ENCODE peak calls at places on chromosomes 4 and X, in four cellular contexts. B is NCI-H1417; J is heart left ventricle; W is activated CD4-positive, alpha-beta T cell treated with anti-CD3 and anti-CD28 coated beads, Interleukin-2, amount 10 ng/mL, durations not matched to agents 7 days and 5 days. E is an unnamed sample.
A peak's percentile ranks its signal among the peaks of the same experiment; 100 is the strongest.

GRCh38 chr4:41285202-41285876 is 28.6 kb downstream of the UCHL1 start:
- DNase-seq in J (no peak), W (no peak), B (no peak), E (no peak)

GRCh38 chrX:46588263-46588662 is 14.7 kb downstream of the CHST7 start:
- DNase-seq in B (no peak), J (peak; percentile 70), W (peak; percentile 65), E (peak; percentile 42)

GRCh38 chr4:54556587-54556986 is 101.2 kb upstream of the KIT start:
- DNase-seq in W (no peak), B (no peak), J (no peak), E (no peak)

GRCh38 chr4:173522160-173522873 is 7.7 kb downstream of the HAND2 start:
- DNase-seq in J (peak; percentile 94), B (no peak), W (no peak), E (no peak)

GRCh38 chr4:78065514-78066192 is 8.5 kb downstream of the FRAS1 start:
- DNase-seq in W (no peak), J (no peak), B (no peak), E (no peak)

GRCh38 chr4:112196446-112196845 is 35.1 kb upstream of the AP1AR start:
- DNase-seq in B (no peak), J (no peak), W (no peak), E (no peak)

GRCh38 chrX:142637206-142637605 is 388.5 kb upstream of the SPANXN4 start:
- DNase-seq in W (no peak), J (no peak), B (no peak), E (no peak)

GRCh38 chrX:149757206-149758067 is 16.4 kb upstream of the HSFX1 start:
- DNase-seq in W (no peak), J (no peak), B (no peak), E (no peak)

GRCh38 chrX:97039363-97040029 is 155.8 kb downstream of the RPA4 start:
- DNase-seq in J (peak; percentile 66), W (no peak), B (no peak), E (no peak)

GRCh38 chr4:499563-499962 is 553 bp downstream of the PIGG start:
- DNase-seq in J (no peak), W (no peak), B (no peak), E (no peak)

GRCh38 chrX:40244980-40245379 is 147.2 kb upstream of the BCOR start:
- DNase-seq in J (no peak), B (no peak), W (peak; percentile 16), E (no peak)

GRCh38 chrX:136221851-136222513 is 29.2 kb downstream of the MAP7D3 start:
- DNase-seq in B (no peak), J (no peak), W (no peak), E (no peak)

GRCh38 chrX:35664838-35665237 is 133.3 kb upstream of the MAGEB16 start:
- DNase-seq in W (no peak), J (no peak), B (no peak), E (no peak)

GRCh38 chr4:36198861-36199260 is 45.5 kb downstream of the ARAP2 start:
- DNase-seq in W (no peak), B (no peak), J (no peak), E (no peak)

GRCh38 chr4:508675-509373 is 9.8 kb downstream of the PIGG start:
- DNase-seq in J (no peak), B (no peak), W (peak; percentile 29), E (peak; percentile 16)

GRCh38 chrX:54994099-54994498 is at the start of gene PFKFB1:
- DNase-seq in W (no peak), B (no peak), J (no peak), E (no peak)

GRCh38 chrX:140440891-140441290 is 64.0 kb downstream of the SOX3 start:
- DNase-seq in W (no peak), B (no peak), J (no peak), E (no peak)

GRCh38 chrX:66049056-66049455 is 9.2 kb upstream of the VSIG4 start:
- DNase-seq in J (no peak), B (no peak), W (no peak), E (no peak)

GRCh38 chr4:95155759-95156451 is 392.9 kb downstream of the UNC5C start:
- DNase-seq in J (no peak), W (peak; percentile 34), B (peak; percentile 35), E (peak; percentile 49)

GRCh38 chr4:8585186-8585585 is 5.0 kb downstream of the GPR78 start:
- DNase-seq in J (no peak), W (no peak), B (no peak), E (no peak)

GRCh38 chr4:8343967-8344331 is 74.4 kb downstream of the HTRA3 start:
- DNase-seq in J (no peak), W (no peak), B (no peak), E (no peak)

GRCh38 chr4:154720123-154720522 is 23.7 kb upstream of the LRAT start:
- DNase-seq in W (no peak), J (no peak), B (no peak), E (no peak)

GRCh38 chr4:81215219-81215892 is at the start of gene PRKG2:
- DNase-seq in W (no peak), J (no peak), B (no peak), E (no peak)

GRCh38 chrX:110280954-110281353 is 36.9 kb downstream of the AMMECR1 start:
- DNase-seq in W (no peak), J (no peak), B (no peak), E (no peak)

GRCh38 chr4:108787106-108787505 is 24.3 kb upstream of the ETNPPL start:
- DNase-seq in B (no peak), J (no peak), W (no peak), E (no peak)

GRCh38 chr4:7134737-7135388 is 57.5 kb upstream of the SORCS2 start:
- DNase-seq in W (no peak), B (no peak), J (peak; percentile 45), E (no peak)

GRCh38 chr4:164700471-164700870 is 53.5 kb upstream of the SMIM31 start:
- DNase-seq in B (peak; percentile 28), W (peak; percentile 10), J (no peak), E (no peak)